ENCODE peak calls at places on chromosomes 11 and 22, in four cellular contexts. G is GM23338, Y is neural progenitor cell, A is PC-3. T is an unnamed sample.

GRCh38 chr11:20248345-20248744 is 88.1 kb upstream of the DBX1 start:
- DNase-seq in G (no peak), Y (no peak), A (no peak), T (no peak)

GRCh38 chr11:120385690-120386089 is 49.5 kb downstream of the ARHGEF12 start:
- DNase-seq in G (no peak), Y (no peak), A (no peak), T (no peak)

GRCh38 chr22:44425356-44425755 is 72.7 kb downstream of the RTL6 start:
- DNase-seq in G (no peak), Y (no peak), A (no peak), T (no peak)

GRCh38 chr11:109970516-109971183 is 122.5 kb upstream of the ZC3H12C start:
- DNase-seq in G (no peak), Y (no peak), A (no peak), T (no peak)

GRCh38 chr11:121367434-121367833 is 74.9 kb downstream of the SC5D start:
- DNase-seq in G (no peak), Y (no peak), A (no peak), T (peak; percentile 95)

GRCh38 chr11:3150726-3151125 is 14.4 kb downstream of the OSBPL5 start:
- DNase-seq in G (no peak), Y (no peak), A (no peak), T (no peak)

GRCh38 chr11:131579932-131580387 is 209.5 kb downstream of the NTM start:
- DNase-seq in G (peak; percentile 87), Y (peak; percentile 67), A (peak; percentile 30), T (peak; percentile 3)

GRCh38 chr11:66239998-66240780 is 28.2 kb upstream of the RAB1B start:
- DNase-seq in G (no peak), Y (no peak), A (no peak), T (no peak)

GRCh38 chr11:45724145-45724544 is 58.7 kb upstream of the CHST1 start:
- DNase-seq in G (peak; percentile 53), Y (no peak), A (no peak), T (no peak)

GRCh38 chr22:35403356-35403755 is 3.4 kb downstream of the MCM5 start:
- DNase-seq in G (no peak), Y (no peak), A (no peak), T (no peak)

GRCh38 chr11:72926076-72926475 is 111.9 kb downstream of the ATG16L2 start:
- DNase-seq in G (no peak), Y (no peak), A (no peak), T (no peak)
- TF ChIP-seq CTCF in G (no peak), Y (no peak), A (no peak), T (no peak)

DNA sequence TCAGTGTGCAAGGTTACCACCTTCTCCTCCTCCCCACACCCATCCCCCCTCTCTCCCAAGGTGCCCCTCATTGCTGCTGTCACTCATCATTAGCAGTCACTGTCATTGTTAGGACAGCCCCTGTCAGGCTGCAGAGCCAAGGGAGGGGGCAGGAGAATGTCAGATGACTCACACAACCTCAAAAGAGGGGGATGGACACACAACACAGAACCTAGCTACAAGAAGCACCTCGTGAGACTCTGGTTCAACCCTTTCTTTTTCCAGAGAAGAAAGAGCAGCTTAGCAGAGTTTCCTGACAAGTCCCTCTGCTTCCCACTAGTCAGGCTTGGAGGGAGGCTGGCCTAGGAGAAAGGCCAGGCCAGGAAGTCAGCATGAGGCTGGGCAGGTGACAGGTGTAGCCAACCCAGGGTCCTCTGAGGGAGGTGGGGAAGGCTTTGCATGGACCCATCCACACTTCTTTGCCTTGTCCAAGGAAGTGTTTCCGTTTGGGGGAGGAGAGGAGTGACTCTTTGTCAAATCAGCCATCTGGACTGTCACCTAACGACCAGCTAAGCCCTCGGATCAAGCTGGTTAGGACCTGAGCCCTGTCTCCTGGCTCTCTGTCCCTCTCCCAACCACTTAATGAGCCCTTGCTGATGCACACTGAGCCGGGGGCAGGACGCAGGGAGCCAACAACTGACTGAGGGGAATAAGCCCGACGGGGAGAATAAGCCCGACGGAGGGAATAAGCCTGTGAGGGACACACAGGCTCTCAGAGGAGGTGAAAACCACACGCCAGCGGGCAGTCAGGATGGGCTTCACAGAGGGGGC is 18.3 kb downstream of the ADORA2A start:
- DNase-seq in G (no peak), Y (peak; percentile 67), A (no peak), T (no peak)
- H3K36me3 ChIP-seq in G (no peaks in the 10 kb centered on the region), Y (no peaks in the 10 kb centered on the region), A (no peaks in the 10 kb centered on the region), T (peaks cover 37% of the 10 kb centered on the region)

DNA sequence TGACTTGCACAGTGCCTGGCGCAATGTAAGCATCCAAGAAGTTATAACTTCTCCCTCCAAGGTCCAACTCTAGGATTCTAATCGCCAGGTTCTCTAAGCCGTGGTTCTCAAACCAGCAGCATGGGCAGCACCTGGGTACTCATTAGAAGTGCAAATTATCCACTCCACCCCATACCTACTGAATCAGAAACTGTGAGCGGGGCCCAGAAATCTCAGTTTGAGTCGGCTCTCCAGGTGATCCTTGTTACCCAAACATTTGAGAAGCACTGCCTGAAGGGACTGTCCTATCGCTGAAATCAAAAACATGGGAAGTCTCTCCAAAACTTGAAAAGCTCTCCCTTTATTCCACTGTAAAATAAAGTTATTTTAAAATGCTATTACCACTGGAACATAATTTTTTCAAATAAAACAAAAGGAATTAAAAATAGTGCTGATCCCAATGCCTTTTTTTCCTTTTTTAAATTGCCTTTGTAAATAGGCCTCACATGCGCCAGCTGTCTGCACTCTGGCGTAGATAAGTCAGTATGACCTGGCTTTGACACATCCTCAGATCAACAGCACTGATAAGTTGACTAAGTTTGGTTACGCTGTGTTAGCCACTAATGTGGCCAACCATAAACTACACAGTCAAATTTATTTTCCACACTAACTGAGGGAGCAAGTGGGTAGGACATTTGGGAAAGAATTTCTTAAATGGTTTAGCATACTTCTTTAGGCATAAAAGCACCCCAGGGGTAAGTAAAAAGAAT is 8.4 kb upstream of the CTR9 start:
- DNase-seq in G (no peak), Y (no peak), A (peak; percentile 85), T (no peak)
- TF ChIP-seq EZH2phosphoT487 in G (no peak), Y (no peak), A (no peak), T (no peak)

GRCh38 chr11:16876840-16877239 is 137.4 kb downstream of the PLEKHA7 start:
- DNase-seq in G (no peak), Y (no peak), A (no peak), T (no peak)

GRCh38 chr11:16874275-16874975 is 136.0 kb downstream of the C11orf58 start:
- DNase-seq in G (no peak), Y (peak; percentile 19), A (no peak), T (no peak)

GRCh38 chr11:16873289-16873688 is 134.8 kb downstream of the C11orf58 start:
- DNase-seq in G (no peak), Y (no peak), A (no peak), T (no peak)

GRCh38 chr11:16879690-16880089 is 134.5 kb downstream of the PLEKHA7 start:
- DNase-seq in G (no peak), Y (no peak), A (no peak), T (no peak)

GRCh38 chr11:16876053-16876752 is 137.8 kb downstream of the C11orf58 start:
- DNase-seq in G (no peak), Y (no peak), A (no peak), T (no peak)
- TF ChIP-seq CTCF in G (no peak), Y (no peak), A (no peak), T (no peak)

DNA sequence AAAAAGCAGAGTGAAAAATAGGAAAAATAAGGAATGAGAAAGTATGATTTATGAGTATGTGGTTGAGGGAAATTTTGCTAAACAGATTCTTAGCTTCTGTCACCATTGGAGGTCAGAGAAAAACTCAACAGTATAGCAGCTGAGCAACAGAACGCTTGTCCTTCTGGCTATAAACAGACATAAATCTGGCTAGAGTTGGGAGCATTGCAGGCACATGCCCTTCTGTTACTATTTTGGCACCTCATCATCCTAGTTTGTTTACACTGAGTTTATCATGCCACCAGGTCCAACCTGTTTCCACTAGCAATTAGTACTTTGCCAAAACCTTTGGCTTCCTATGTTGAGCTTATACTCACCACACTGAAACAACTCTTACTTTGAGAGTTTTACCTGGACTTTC is 6.9 kb downstream of the UBE4A start:
- DNase-seq in G (no peak), Y (no peak), A (no peak), T (no peak)
- H3K36me3 ChIP-seq in G (peaks cover 25% of the 10 kb centered on the region), Y (peaks cover 3% of the 10 kb centered on the region), A (peaks cover 51% of the 10 kb centered on the region), T (peaks cover 86% of the 10 kb centered on the region)

GRCh38 chr11:86954288-86955110 is 696 bp downstream of the FZD4 start:
- DNase-seq in G (peak; percentile 76), Y (peak; percentile 68), A (no peak), T (no peak)

GRCh38 chr11:86949995-86950993 is 4.9 kb downstream of the FZD4 start:
- DNase-seq in G (no peak), Y (no peak), A (peak; percentile 24), T (no peak)

GRCh38 chr11:86952933-86953637 is 2.1 kb downstream of the FZD4 start:
- DNase-seq in G (peak; percentile 28), Y (no peak), A (no peak), T (no peak)

GRCh38 chr11:86951706-86952105 is 3.5 kb downstream of the FZD4 start:
- DNase-seq in G (no peak), Y (no peak), A (no peak), T (no peak)

DNA sequence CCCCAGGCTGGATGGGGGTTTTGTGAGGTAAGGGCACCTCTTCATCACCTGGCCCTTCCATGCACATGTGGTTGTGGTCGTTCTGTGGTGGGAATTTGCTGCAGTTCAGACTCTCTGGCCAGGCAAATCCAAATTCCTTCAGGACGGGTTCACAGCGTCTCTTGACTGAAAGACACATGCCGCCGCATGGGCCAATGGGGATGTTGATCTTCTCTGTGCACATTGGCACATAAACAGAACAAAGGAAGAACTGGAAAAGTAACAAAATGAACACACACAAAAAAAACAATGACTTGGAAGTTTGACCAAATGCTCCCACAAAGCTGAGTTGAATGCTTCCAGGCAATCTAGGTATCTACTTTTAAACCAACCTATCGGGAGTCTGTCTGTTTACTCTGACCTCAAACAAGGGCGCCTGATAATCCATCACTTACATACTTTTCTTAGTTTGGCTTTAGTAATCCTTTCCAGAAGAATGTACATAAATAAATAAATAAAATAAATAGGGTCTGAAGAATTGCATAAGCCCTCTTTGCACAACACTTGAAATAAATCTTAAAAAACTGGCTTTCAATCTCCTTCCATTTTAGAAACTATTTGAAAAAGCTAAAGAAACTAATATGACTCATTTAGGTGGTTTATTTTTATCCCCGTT is 2.8 kb downstream of the FZD4 start:
- DNase-seq in G (no peak), Y (no peak), A (no peak), T (no peak)
- TF ChIP-seq EZH2phosphoT487 in G (no peak), Y (no peak), A (no peak), T (no peak)

DNA sequence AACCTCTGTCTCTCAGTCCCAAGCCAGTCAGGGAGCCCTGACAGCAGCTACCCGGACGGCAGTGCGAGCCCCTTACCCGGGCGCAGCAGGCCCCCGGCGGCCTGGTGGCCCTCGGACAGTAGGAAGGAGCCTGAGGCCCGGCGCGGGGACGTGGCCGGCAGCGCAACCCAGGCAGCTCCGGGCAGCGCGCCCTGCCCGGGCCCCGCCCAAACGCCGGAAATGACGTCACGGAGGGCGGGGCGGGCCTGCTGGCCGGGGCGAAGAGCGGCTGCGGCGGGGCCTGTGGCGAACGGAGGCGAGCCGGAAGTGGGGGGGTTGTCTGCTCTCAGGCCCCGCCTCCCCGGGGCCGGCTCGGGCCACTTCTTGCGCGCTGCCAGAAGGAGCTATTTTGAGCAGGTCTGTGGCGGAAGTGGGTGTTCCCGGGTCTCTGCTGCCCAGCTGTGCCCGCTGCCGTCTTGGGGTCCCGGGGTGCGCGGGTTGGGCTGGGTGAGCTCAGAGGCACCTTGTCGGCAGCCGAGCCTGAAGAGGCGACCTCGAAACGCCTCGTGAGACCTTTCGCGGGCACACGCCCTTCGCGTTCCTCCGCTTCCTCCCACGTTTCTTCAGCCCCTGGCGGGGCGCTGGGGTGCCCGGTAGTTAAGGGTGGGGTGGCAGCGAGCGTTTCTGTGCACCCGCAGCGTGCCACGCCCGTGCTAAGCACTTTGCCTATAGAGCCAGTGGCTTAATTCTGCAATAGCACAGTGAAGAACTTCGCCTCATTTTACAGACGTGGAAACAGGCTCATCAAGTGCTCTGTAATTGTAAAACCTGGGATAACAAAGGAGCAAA is at the start of gene C11orf24:
- DNase-seq in G (peak; percentile 97), Y (peak; percentile 98), A (peak; percentile 98), T (peak; percentile 98)
- TF ChIP-seq CTCF in G (no peak), Y (no peak), A (no peak), T (no peak)